ENCODE peak calls at places on chromosomes 6 and 20, in seven cellular contexts. X, D, A, Y, K, H and E are unnamed samples.

GRCh38 chr6:163965426-163966348 is 551.2 kb downstream of the QKI start:
- DNase-seq in X (no peak), D (peak; percentile 62), A (no peak), Y (no peak), K (no peak), H (peak; percentile 74), E (no peak)

GRCh38 chr20:10524643-10525042 is 89.5 kb downstream of the SLX4IP start:
- DNase-seq in X (no peak), D (no peak), A (no peak), Y (no peak), K (peak; percentile 35), H (no peak), E (no peak)

GRCh38 chr20:17798601-17799000 is 98.8 kb downstream of the BANF2 start:
- DNase-seq in X (no peak), D (no peak), A (no peak), Y (no peak), K (no peak), H (no peak), E (no peak)

GRCh38 chr6:156577749-156578148 is 199.4 kb upstream of the ARID1B start:
- DNase-seq in X (no peak), D (no peak), A (no peak), Y (no peak), K (no peak), H (no peak), E (no peak)

GRCh38 chr6:149347067-149347466 is 29.6 kb downstream of the TAB2 start:
- DNase-seq in X (no peak), D (no peak), A (no peak), Y (no peak), K (no peak), H (no peak), E (no peak)

GRCh38 chr6:18323935-18324707 is 59.8 kb upstream of the DEK start:
- DNase-seq in X (peak; percentile 54), D (peak; percentile 64), A (no peak), Y (no peak), K (peak; percentile 47), H (no peak), E (no peak)

GRCh38 chr6:128161263-128161662 is 260.4 kb upstream of the THEMIS start:
- DNase-seq in X (no peak), D (no peak), A (no peak), Y (no peak), K (no peak), H (no peak), E (no peak)

GRCh38 chr20:15900443-15900842 is 672.8 kb downstream of the KIF16B start:
- DNase-seq in X (no peak), D (no peak), A (no peak), Y (no peak), K (no peak), H (no peak), E (no peak)

GRCh38 chr6:116557863-116558262 is 4.3 kb downstream of the CALHM4 start:
- DNase-seq in X (peak; percentile 22), D (no peak), A (no peak), Y (no peak), K (peak; percentile 43), H (no peak), E (no peak)

GRCh38 chr6:33203443-33204164 is 851 bp upstream of the HSD17B8 start:
- DNase-seq in X (no peak), D (no peak), A (no peak), Y (no peak), K (no peak), H (no peak), E (no peak)

GRCh38 chr20:23445596-23446217 is 6.2 kb downstream of the CSTL1 start:
- DNase-seq in X (peak; percentile 55), D (no peak), A (no peak), Y (no peak), K (peak; percentile 27), H (no peak), E (no peak)

GRCh38 chr6:160391419-160392116 is 43.4 kb downstream of the SLC22A3 start:
- DNase-seq in X (peak; percentile 73), D (no peak), A (peak; percentile 77), Y (no peak), K (peak; percentile 71), H (no peak), E (no peak)

GRCh38 chr6:162698440-162698839 is 29.1 kb downstream of the PRKN start:
- DNase-seq in X (no peak), D (no peak), A (no peak), Y (no peak), K (no peak), H (no peak), E (no peak)

GRCh38 chr20:3731944-3732326 is 550 bp upstream of the HSPA12B start:
- DNase-seq in X (no peak), D (no peak), A (peak; percentile 66), Y (no peak), K (no peak), H (no peak), E (no peak)

GRCh38 chr20:3735768-3736167 is 3.3 kb downstream of the HSPA12B start:
- DNase-seq in X (no peak), D (no peak), A (no peak), Y (no peak), K (no peak), H (no peak), E (no peak)

GRCh38 chr20:3732327-3733118 is at the start of gene HSPA12B:
- DNase-seq in X (no peak), D (peak; percentile 87), A (no peak), Y (no peak), K (no peak), H (no peak), E (no peak)

GRCh38 chr20:3734111-3734843 is 1.8 kb downstream of the HSPA12B start:
- DNase-seq in X (no peak), D (no peak), A (peak; percentile 71), Y (no peak), K (no peak), H (no peak), E (no peak)

GRCh38 chr20:3733119-3733995 is 872 bp downstream of the HSPA12B start:
- DNase-seq in X (no peak), D (no peak), A (no peak), Y (no peak), K (no peak), H (no peak), E (no peak)
- H3K4me3 ChIP-seq in X (no peak overlapping the region), D (no peak overlapping the region), A (peak overlapping the region; percentile 33), Y (peak overlapping the region; percentile 33), K (no peak overlapping the region), H (peak overlapping the region; percentile 45), E (peak overlapping the region; percentile 44)

GRCh38 chr6:168315626-168316025 is 4.0 kb downstream of the DACT2 start:
- DNase-seq in X (no peak), D (no peak), A (no peak), Y (no peak), K (no peak), H (no peak), E (no peak)
- TF ChIP-seq EP300 in X (no peak), D (no peak), A (no peak), Y (no peak), K (no peak), H (no peak), E (no peak)

DNA sequence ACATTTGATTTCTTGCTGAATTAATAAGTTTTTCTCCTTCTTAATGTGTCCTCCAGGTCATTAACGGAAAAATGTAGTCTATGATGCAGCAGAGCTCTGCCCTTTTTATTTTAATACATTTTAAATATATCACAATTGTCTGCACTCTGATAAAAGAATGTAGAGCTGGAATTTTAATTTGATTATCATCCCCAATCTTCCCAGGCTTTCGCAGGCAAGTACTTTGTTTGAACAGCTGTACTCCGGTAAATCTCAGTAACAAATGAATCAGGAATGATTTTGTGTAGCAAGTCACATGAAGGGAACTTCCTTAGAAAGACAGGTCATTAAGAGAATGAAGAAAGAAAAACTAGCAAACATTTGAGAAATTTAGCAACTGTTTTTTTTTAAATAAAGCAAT is 147.2 kb downstream of the SOX4 start:
- DNase-seq in X (no peak), D (no peak), A (no peak), Y (no peak), K (no peak), H (no peak), E (no peak)
- H3K4me3 ChIP-seq in X (no peak overlapping the region), D (peak overlapping the region; percentile 58), A (no peak overlapping the region), Y (no peak overlapping the region), K (no peak overlapping the region), H (no peak overlapping the region), E (no peak overlapping the region)

DNA sequence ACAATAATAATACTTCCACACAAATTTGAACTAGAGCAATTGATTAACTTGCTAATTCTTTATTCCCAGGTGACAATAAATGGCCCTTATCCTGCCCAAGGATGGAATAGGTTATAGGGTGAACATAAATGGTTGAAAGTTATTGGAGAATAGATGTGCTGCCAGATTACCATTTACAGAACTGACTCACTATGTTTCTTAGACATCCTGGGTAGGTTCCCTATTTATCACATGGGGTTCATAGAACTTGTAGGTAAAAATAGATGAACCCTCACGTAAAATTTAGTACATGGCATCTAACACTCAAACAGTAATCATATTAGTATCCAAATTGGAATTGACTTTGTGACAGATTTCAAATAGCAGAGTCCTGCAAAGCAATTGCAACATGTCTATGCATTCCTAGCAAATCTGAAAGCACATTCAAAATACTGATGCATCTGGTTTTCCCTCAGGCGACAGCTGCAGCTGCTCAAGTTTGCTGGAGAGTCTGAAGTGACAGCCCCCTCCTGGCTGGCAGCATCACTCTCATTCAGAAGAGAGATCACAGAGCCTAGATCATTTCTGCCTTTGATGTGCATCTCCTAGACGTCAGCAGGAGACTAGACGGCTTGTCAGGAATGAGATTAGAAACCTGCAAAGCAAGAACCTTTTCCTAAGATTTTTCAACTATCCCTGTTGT is 80.2 kb upstream of the RNF217 start:
- DNase-seq in X (no peak), D (no peak), A (no peak), Y (no peak), K (no peak), H (no peak), E (no peak)
- TF ChIP-seq EP300 in X (no peak), D (no peak), A (no peak), Y (no peak), K (no peak), H (no peak), E (no peak)

DNA sequence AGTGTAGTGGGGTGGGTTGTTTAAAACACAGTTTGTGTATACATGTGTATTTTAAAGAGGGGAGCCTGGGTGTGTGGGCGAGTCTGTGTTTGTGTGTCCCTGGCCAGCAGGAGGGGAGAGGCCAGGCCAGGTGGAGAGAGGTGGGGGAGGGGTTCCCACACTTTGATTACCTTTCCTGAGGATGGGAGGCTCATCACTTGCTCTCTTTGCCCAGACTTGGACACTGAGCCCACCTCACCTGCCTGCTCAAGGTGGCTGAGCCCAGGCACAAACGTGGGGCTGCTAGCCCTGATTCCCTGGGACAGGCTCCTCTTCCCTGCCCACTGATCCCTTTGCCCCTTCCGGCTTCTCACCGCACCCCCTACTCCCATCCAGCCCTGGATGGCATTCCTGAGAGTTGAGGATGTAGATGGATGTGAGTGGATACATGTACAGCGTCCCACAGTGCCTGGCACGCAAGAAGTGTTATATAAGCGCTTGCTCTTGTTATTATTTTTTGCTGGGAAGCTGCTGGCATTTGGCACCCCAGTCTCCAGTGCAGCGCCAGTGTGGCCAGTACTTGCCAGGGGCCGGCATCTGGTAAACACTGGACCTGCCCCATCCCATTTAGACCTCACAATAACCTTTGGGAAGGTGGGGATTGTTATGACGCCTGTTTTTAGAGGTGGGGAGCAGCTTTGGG is 2.7 kb downstream of the CEBPB start:
- DNase-seq in X (no peak), D (no peak), A (peak; percentile 76), Y (no peak), K (no peak), H (no peak), E (peak; percentile 53)
- H3K4me3 ChIP-seq in X (peak overlapping the region; percentile 99), D (peak overlapping the region; percentile 74), A (peak overlapping the region; percentile 91), Y (peak overlapping the region; percentile 94), K (peak overlapping the region; percentile 98), H (peak overlapping the region; percentile 75), E (peak overlapping the region; percentile 74)

GRCh38 chr6:7919871-7920270 is 9.3 kb upstream of the TXNDC5 start:
- DNase-seq in X (peak; percentile 36), D (no peak), A (no peak), Y (no peak), K (no peak), H (no peak), E (peak; percentile 38)
- TF ChIP-seq EP300 in X (no peak), D (no peak), A (no peak), Y (no peak), K (no peak), H (no peak), E (no peak)